ENCODE peak calls at places on chromosomes 3 and 15, in six cellular contexts. One of them, this sample, is unnamed.

GRCh38 chr3:14127106-14127505 is 2.3 kb downstream of the TMEM43 start:
- DNase-seq in spleen: no peak
- DNase-seq in mesendoderm: no peak
- DNase-seq in body of pancreas: no peak
- DNase-seq in cardiac muscle cell: no peak
- DNase-seq in coronary artery: no peak
- DNase-seq in this sample: no peak

GRCh38 chr3:60829058-60829457 is 422.2 kb downstream of the FHIT start:
- DNase-seq in spleen: no peak
- DNase-seq in mesendoderm: no peak
- DNase-seq in body of pancreas: no peak
- DNase-seq in cardiac muscle cell: no peak
- DNase-seq in coronary artery: no peak
- DNase-seq in this sample: no peak

GRCh38 chr15:45921376-45921775 is 286.5 kb downstream of the SQOR start:
- DNase-seq in spleen: no peak
- DNase-seq in mesendoderm: peak
- DNase-seq in body of pancreas: peak
- DNase-seq in cardiac muscle cell: peak
- DNase-seq in coronary artery: no peak
- DNase-seq in this sample: no peak

GRCh38 chr3:13515786-13516783 is 32.8 kb upstream of the FBLN2 start:
- DNase-seq in spleen: no peak
- DNase-seq in mesendoderm: no peak
- DNase-seq in body of pancreas: no peak
- DNase-seq in cardiac muscle cell: peak
- DNase-seq in coronary artery: no peak
- DNase-seq in this sample: no peak

GRCh38 chr3:174533286-174533685 is 325.8 kb upstream of the NAALADL2 start:
- DNase-seq in spleen: no peak
- DNase-seq in mesendoderm: no peak
- DNase-seq in body of pancreas: no peak
- DNase-seq in cardiac muscle cell: peak
- DNase-seq in coronary artery: no peak
- DNase-seq in this sample: no peak

GRCh38 chr3:58173670-58174472 is 36.9 kb downstream of the DNASE1L3 start:
- DNase-seq in spleen: peak
- DNase-seq in mesendoderm: peak
- DNase-seq in body of pancreas: peak
- DNase-seq in cardiac muscle cell: peak
- DNase-seq in coronary artery: no peak
- DNase-seq in this sample: no peak

GRCh38 chr3:78659386-78659987 is 1108.3 kb downstream of the ROBO1 start:
- DNase-seq in spleen: no peak
- DNase-seq in mesendoderm: peak
- DNase-seq in body of pancreas: peak
- DNase-seq in cardiac muscle cell: peak
- DNase-seq in coronary artery: no peak
- DNase-seq in this sample: no peak

GRCh38 chr3:105837143-105837740 is 31.6 kb downstream of the CBLB start:
- DNase-seq in spleen: no peak
- DNase-seq in mesendoderm: no peak
- DNase-seq in body of pancreas: no peak
- DNase-seq in cardiac muscle cell: no peak
- DNase-seq in coronary artery: no peak
- DNase-seq in this sample: no peak

GRCh38 chr3:52839268-52839575 is 4.4 kb upstream of the MUSTN1 start:
- DNase-seq in spleen: peak
- DNase-seq in mesendoderm: no peak
- DNase-seq in body of pancreas: no peak
- DNase-seq in cardiac muscle cell: no peak
- DNase-seq in coronary artery: no peak
- DNase-seq in this sample: no peak

GRCh38 chr15:39888809-39889208 is 31.3 kb downstream of the GPR176 start:
- DNase-seq in spleen: no peak
- DNase-seq in mesendoderm: peak
- DNase-seq in body of pancreas: no peak
- DNase-seq in cardiac muscle cell: no peak
- DNase-seq in coronary artery: no peak
- DNase-seq in this sample: no peak

GRCh38 chr15:101386006-101386405 is 91.0 kb upstream of the SNRPA1 start:
- DNase-seq in spleen: peak
- DNase-seq in mesendoderm: no peak
- DNase-seq in body of pancreas: no peak
- DNase-seq in cardiac muscle cell: no peak
- DNase-seq in coronary artery: no peak
- DNase-seq in this sample: peak

GRCh38 chr3:197124713-197125112 is 95.1 kb upstream of the MELTF start:
- DNase-seq in spleen: no peak
- DNase-seq in mesendoderm: no peak
- DNase-seq in body of pancreas: no peak
- DNase-seq in cardiac muscle cell: peak
- DNase-seq in coronary artery: no peak
- DNase-seq in this sample: no peak

GRCh38 chr3:45365060-45365459 is 23.3 kb upstream of the LARS2 start:
- DNase-seq in spleen: no peak
- DNase-seq in mesendoderm: no peak
- DNase-seq in body of pancreas: no peak
- DNase-seq in cardiac muscle cell: no peak
- DNase-seq in coronary artery: no peak
- DNase-seq in this sample: no peak

GRCh38 chr3:57015912-57016311 is 44.6 kb upstream of the SPATA12 start:
- DNase-seq in spleen: no peak
- DNase-seq in mesendoderm: no peak
- DNase-seq in body of pancreas: no peak
- DNase-seq in cardiac muscle cell: no peak
- DNase-seq in coronary artery: no peak
- DNase-seq in this sample: no peak

GRCh38 chr3:62607287-62608029 is 234.1 kb upstream of the FEZF2 start:
- DNase-seq in spleen: no peak
- DNase-seq in mesendoderm: peak
- DNase-seq in body of pancreas: peak
- DNase-seq in cardiac muscle cell: peak
- DNase-seq in coronary artery: no peak
- DNase-seq in this sample: peak

GRCh38 chr3:46566040-46566631 is at the start of gene LRRC2:
- DNase-seq in spleen: peak
- DNase-seq in mesendoderm: peak
- DNase-seq in body of pancreas: peak
- DNase-seq in cardiac muscle cell: peak
- DNase-seq in coronary artery: no peak
- DNase-seq in this sample: peak

GRCh38 chr3:152539191-152539764 is 270.5 kb downstream of the MBNL1 start:
- DNase-seq in spleen: no peak
- DNase-seq in mesendoderm: peak
- DNase-seq in body of pancreas: no peak
- DNase-seq in cardiac muscle cell: no peak
- DNase-seq in coronary artery: no peak
- DNase-seq in this sample: no peak

GRCh38 chr15:52369455-52369854 is 73.9 kb upstream of the MYO5C start:
- DNase-seq in spleen: no peak
- DNase-seq in mesendoderm: no peak
- DNase-seq in body of pancreas: no peak
- DNase-seq in cardiac muscle cell: no peak
- DNase-seq in coronary artery: no peak
- DNase-seq in this sample: no peak

GRCh38 chr3:14532691-14533456 is 7.3 kb downstream of the GRIP2 start:
- DNase-seq in spleen: peak
- DNase-seq in mesendoderm: peak
- DNase-seq in body of pancreas: peak
- DNase-seq in cardiac muscle cell: peak
- DNase-seq in coronary artery: no peak
- DNase-seq in this sample: no peak

GRCh38 chr3:32296251-32297204 is 58.0 kb downstream of the CMTM8 start:
- DNase-seq in spleen: peak
- DNase-seq in mesendoderm: peak
- DNase-seq in body of pancreas: peak
- DNase-seq in cardiac muscle cell: peak
- DNase-seq in coronary artery: no peak
- DNase-seq in this sample: no peak

GRCh38 chr3:7788881-7789280 is 712.7 kb upstream of the LMCD1 start:
- DNase-seq in spleen: no peak
- DNase-seq in mesendoderm: no peak
- DNase-seq in body of pancreas: no peak
- DNase-seq in cardiac muscle cell: no peak
- DNase-seq in coronary artery: no peak
- DNase-seq in this sample: no peak

GRCh38 chr15:46277994-46278885 is 643.4 kb downstream of the SQOR start:
- DNase-seq in spleen: no peak
- DNase-seq in mesendoderm: no peak
- DNase-seq in body of pancreas: no peak
- DNase-seq in cardiac muscle cell: no peak
- DNase-seq in coronary artery: no peak
- DNase-seq in this sample: no peak

GRCh38 chr3:20145874-20146273 is 40.1 kb downstream of the SGO1 start:
- DNase-seq in spleen: no peak
- DNase-seq in mesendoderm: no peak
- DNase-seq in body of pancreas: no peak
- DNase-seq in cardiac muscle cell: no peak
- DNase-seq in coronary artery: no peak
- DNase-seq in this sample: no peak

GRCh38 chr3:198113219-198114053 is 153.4 kb downstream of the LMLN start:
- DNase-seq in spleen: peak
- DNase-seq in mesendoderm: peak
- DNase-seq in body of pancreas: no peak
- DNase-seq in cardiac muscle cell: peak
- DNase-seq in coronary artery: no peak
- DNase-seq in this sample: no peak

GRCh38 chr15:25797511-25798206 is 65.5 kb downstream of the ATP10A start:
- DNase-seq in spleen: no peak
- DNase-seq in mesendoderm: no peak
- DNase-seq in body of pancreas: no peak
- DNase-seq in cardiac muscle cell: peak
- DNase-seq in coronary artery: peak
- DNase-seq in this sample: peak

GRCh38 chr3:10981961-10982360 is 10.6 kb upstream of the SLC6A1 start:
- DNase-seq in spleen: no peak
- DNase-seq in mesendoderm: no peak
- DNase-seq in body of pancreas: no peak
- DNase-seq in cardiac muscle cell: peak
- DNase-seq in coronary artery: no peak
- DNase-seq in this sample: no peak

GRCh38 chr3:38637906-38638305 is 11.6 kb downstream of the SCN5A start:
- DNase-seq in spleen: no peak
- DNase-seq in mesendoderm: peak
- DNase-seq in body of pancreas: no peak
- DNase-seq in cardiac muscle cell: no peak
- DNase-seq in coronary artery: no peak
- DNase-seq in this sample: no peak

GRCh38 chr3:109265300-109265699 is 51.0 kb downstream of the DPPA2 start:
- DNase-seq in spleen: no peak
- DNase-seq in mesendoderm: no peak
- DNase-seq in body of pancreas: no peak
- DNase-seq in cardiac muscle cell: peak
- DNase-seq in coronary artery: no peak
- DNase-seq in this sample: no peak

GRCh38 chr15:80932989-80933388 is 56.6 kb downstream of the MESD start:
- DNase-seq in spleen: peak
- DNase-seq in mesendoderm: no peak
- DNase-seq in body of pancreas: no peak
- DNase-seq in cardiac muscle cell: peak
- DNase-seq in coronary artery: no peak
- DNase-seq in this sample: no peak

GRCh38 chr3:195079636-195080035 is 191.3 kb downstream of the XXYLT1 start:
- DNase-seq in spleen: no peak
- DNase-seq in mesendoderm: no peak
- DNase-seq in body of pancreas: no peak
- DNase-seq in cardiac muscle cell: no peak
- DNase-seq in coronary artery: no peak
- DNase-seq in this sample: no peak

GRCh38 chr3:177154733-177155132 is 42.5 kb downstream of the TBL1XR1 start:
- DNase-seq in spleen: no peak
- DNase-seq in mesendoderm: no peak
- DNase-seq in body of pancreas: no peak
- DNase-seq in cardiac muscle cell: no peak
- DNase-seq in coronary artery: no peak
- DNase-seq in this sample: no peak
- H3K27ac ChIP-seq in spleen: no peak
- H3K27ac ChIP-seq in mesendoderm: no peak
- H3K27ac ChIP-seq in body of pancreas: no peak
- H3K27ac ChIP-seq in cardiac muscle cell: no peak
- H3K27ac ChIP-seq in coronary artery: no peak
- H3K27ac ChIP-seq in this sample: no peak

GRCh38 chr3:194075088-194075615 is 60.8 kb upstream of the HES1 start:
- DNase-seq in spleen: no peak
- DNase-seq in mesendoderm: no peak
- DNase-seq in body of pancreas: no peak
- DNase-seq in cardiac muscle cell: no peak
- DNase-seq in coronary artery: no peak
- DNase-seq in this sample: no peak
- H3K27ac ChIP-seq in spleen: no peak
- H3K27ac ChIP-seq in mesendoderm: no peak
- H3K27ac ChIP-seq in body of pancreas: no peak
- H3K27ac ChIP-seq in cardiac muscle cell: no peak
- H3K27ac ChIP-seq in coronary artery: no peak
- H3K27ac ChIP-seq in this sample: no peak

DNA sequence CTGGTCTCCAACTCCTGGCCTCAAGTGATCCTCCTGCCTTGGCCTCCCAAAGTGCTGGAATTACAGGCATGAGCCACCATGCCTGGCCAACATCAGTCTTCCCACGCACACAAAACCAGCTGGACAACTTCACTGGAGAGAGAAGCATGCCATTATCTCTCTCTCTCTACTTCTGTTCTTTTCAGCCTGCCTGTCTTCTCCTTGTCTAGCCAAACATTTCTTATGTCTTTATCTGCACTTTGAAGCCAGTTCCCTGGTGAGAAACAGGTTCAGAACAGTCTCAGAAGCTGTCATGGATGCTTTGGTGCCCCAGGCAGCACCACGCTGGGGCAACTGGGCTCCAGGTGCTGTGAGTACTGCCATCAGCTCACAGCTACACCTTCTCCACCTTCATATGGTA is 79.8 kb downstream of the PRICKLE2 start:
- DNase-seq in spleen: no peak
- DNase-seq in mesendoderm: no peak
- DNase-seq in body of pancreas: no peak
- DNase-seq in cardiac muscle cell: peak
- DNase-seq in coronary artery: no peak
- DNase-seq in this sample: no peak
- H3K27ac ChIP-seq in spleen: no peak
- H3K27ac ChIP-seq in mesendoderm: no peak
- H3K27ac ChIP-seq in body of pancreas: no peak
- H3K27ac ChIP-seq in cardiac muscle cell: no peak
- H3K27ac ChIP-seq in coronary artery: no peak
- H3K27ac ChIP-seq in this sample: no peak

GRCh38 chr15:64846246-64846645 is 4.5 kb downstream of the PLEKHO2 start:
- DNase-seq in spleen: no peak
- DNase-seq in mesendoderm: no peak
- DNase-seq in body of pancreas: no peak
- DNase-seq in cardiac muscle cell: peak
- DNase-seq in coronary artery: no peak
- DNase-seq in this sample: no peak
- H3K27ac ChIP-seq in spleen: peak
- H3K27ac ChIP-seq in mesendoderm: no peak
- H3K27ac ChIP-seq in body of pancreas: no peak
- H3K27ac ChIP-seq in cardiac muscle cell: no peak
- H3K27ac ChIP-seq in coronary artery: peak
- H3K27ac ChIP-seq in this sample: peak